ENCODE peak calls at places on chromosomes 5 and 9, in four cellular contexts. One of them, this sample, is unnamed.

GRCh38 chr9:14478175-14479165 is 164.5 kb upstream of the NFIB start:
- DNase-seq in stimulated activated CD4-positive, alpha-beta T cell treated with anti-CD3 and anti-CD28 coated beads, Interleukin-15, amount 100 ng/mL, for 24 hours: no peak
- DNase-seq in BJ: no peak
- DNase-seq in sigmoid colon: no peak
- DNase-seq in this sample: no peak

GRCh38 chr9:27160636-27161035 is 51.6 kb downstream of the TEK start:
- DNase-seq in sigmoid colon: no peak
- DNase-seq in stimulated activated CD4-positive, alpha-beta T cell treated with anti-CD3 and anti-CD28 coated beads, Interleukin-15, amount 100 ng/mL, for 24 hours: no peak
- DNase-seq in BJ: no peak
- DNase-seq in this sample: no peak

GRCh38 chr9:137307255-137308101 is 5.4 kb upstream of the NRARP start:
- DNase-seq in BJ: no peak
- DNase-seq in stimulated activated CD4-positive, alpha-beta T cell treated with anti-CD3 and anti-CD28 coated beads, Interleukin-15, amount 100 ng/mL, for 24 hours: no peak
- DNase-seq in sigmoid colon: no peak
- DNase-seq in this sample: no peak

GRCh38 chr9:136474021-136474640 is 8.7 kb downstream of the SEC16A start:
- DNase-seq in BJ: no peak
- DNase-seq in sigmoid colon: no peak
- DNase-seq in stimulated activated CD4-positive, alpha-beta T cell treated with anti-CD3 and anti-CD28 coated beads, Interleukin-15, amount 100 ng/mL, for 24 hours: no peak
- DNase-seq in this sample: no peak

GRCh38 chr5:72377920-72378635 is 57.9 kb downstream of the PTCD2 start:
- DNase-seq in BJ: no peak
- DNase-seq in stimulated activated CD4-positive, alpha-beta T cell treated with anti-CD3 and anti-CD28 coated beads, Interleukin-15, amount 100 ng/mL, for 24 hours: no peak
- DNase-seq in sigmoid colon: no peak
- DNase-seq in this sample: peak

GRCh38 chr5:14807471-14807870 is 64.1 kb downstream of the ANKH start:
- DNase-seq in BJ: no peak
- DNase-seq in stimulated activated CD4-positive, alpha-beta T cell treated with anti-CD3 and anti-CD28 coated beads, Interleukin-15, amount 100 ng/mL, for 24 hours: no peak
- DNase-seq in sigmoid colon: no peak
- DNase-seq in this sample: no peak

GRCh38 chr9:131667576-131667975 is 72.3 kb downstream of the RAPGEF1 start:
- DNase-seq in stimulated activated CD4-positive, alpha-beta T cell treated with anti-CD3 and anti-CD28 coated beads, Interleukin-15, amount 100 ng/mL, for 24 hours: peak
- DNase-seq in sigmoid colon: no peak
- DNase-seq in BJ: no peak
- DNase-seq in this sample: no peak

GRCh38 chr5:76408104-76408644 is 5.1 kb downstream of the IQGAP2 start:
- DNase-seq in sigmoid colon: no peak
- DNase-seq in BJ: no peak
- DNase-seq in stimulated activated CD4-positive, alpha-beta T cell treated with anti-CD3 and anti-CD28 coated beads, Interleukin-15, amount 100 ng/mL, for 24 hours: no peak
- DNase-seq in this sample: no peak

GRCh38 chr9:76486151-76486550 is 27.2 kb downstream of the GCNT1 start:
- DNase-seq in stimulated activated CD4-positive, alpha-beta T cell treated with anti-CD3 and anti-CD28 coated beads, Interleukin-15, amount 100 ng/mL, for 24 hours: no peak
- DNase-seq in BJ: peak
- DNase-seq in sigmoid colon: no peak
- DNase-seq in this sample: no peak

GRCh38 chr5:24161559-24161958 is 483.2 kb downstream of the CDH10 start:
- DNase-seq in sigmoid colon: no peak
- DNase-seq in BJ: no peak
- DNase-seq in stimulated activated CD4-positive, alpha-beta T cell treated with anti-CD3 and anti-CD28 coated beads, Interleukin-15, amount 100 ng/mL, for 24 hours: no peak
- DNase-seq in this sample: no peak

GRCh38 chr5:41256400-41256799 is 43.1 kb upstream of the C6 start:
- DNase-seq in sigmoid colon: no peak
- DNase-seq in BJ: no peak
- DNase-seq in stimulated activated CD4-positive, alpha-beta T cell treated with anti-CD3 and anti-CD28 coated beads, Interleukin-15, amount 100 ng/mL, for 24 hours: no peak
- DNase-seq in this sample: no peak

GRCh38 chr9:69019808-69020207 is 5.9 kb upstream of the PRKACG start:
- DNase-seq in BJ: no peak
- DNase-seq in stimulated activated CD4-positive, alpha-beta T cell treated with anti-CD3 and anti-CD28 coated beads, Interleukin-15, amount 100 ng/mL, for 24 hours: no peak
- DNase-seq in sigmoid colon: no peak
- DNase-seq in this sample: no peak

GRCh38 chr5:89524785-89525184 is 641.8 kb upstream of the MEF2C start:
- DNase-seq in stimulated activated CD4-positive, alpha-beta T cell treated with anti-CD3 and anti-CD28 coated beads, Interleukin-15, amount 100 ng/mL, for 24 hours: no peak
- DNase-seq in BJ: no peak
- DNase-seq in sigmoid colon: no peak
- DNase-seq in this sample: no peak

GRCh38 chr5:1734271-1734907 is 65.2 kb downstream of the MRPL36 start:
- DNase-seq in stimulated activated CD4-positive, alpha-beta T cell treated with anti-CD3 and anti-CD28 coated beads, Interleukin-15, amount 100 ng/mL, for 24 hours: no peak
- DNase-seq in sigmoid colon: no peak
- DNase-seq in BJ: no peak
- DNase-seq in this sample: no peak

GRCh38 chr9:91771027-91771426 is 179.0 kb downstream of the ROR2 start:
- DNase-seq in stimulated activated CD4-positive, alpha-beta T cell treated with anti-CD3 and anti-CD28 coated beads, Interleukin-15, amount 100 ng/mL, for 24 hours: no peak
- DNase-seq in sigmoid colon: peak
- DNase-seq in BJ: peak
- DNase-seq in this sample: no peak